ENCODE peak calls at places on chromosome 3, in six cellular contexts. Y, G, M, U, W and O are unnamed samples.
A peak's percentile ranks its signal among the peaks of the same experiment; 100 is the strongest.

GRCh38 chr3:171654809-171655208 is 155.5 kb downstream of the PLD1 start:
- DNase-seq in G (peak; percentile 56), M (no peak), U (peak; percentile 17), W (no peak), Y (no peak), O (no peak)

GRCh38 chr3:15948403-15948802 is 150.6 kb upstream of the ANKRD28 start:
- DNase-seq in M (no peak), Y (no peak), G (no peak), U (no peak), W (no peak), O (no peak)

GRCh38 chr3:126540342-126540849 is 16.4 kb downstream of the CHST13 start:
- DNase-seq in G (peak; percentile 70), U (peak; percentile 1), Y (no peak), M (no peak), W (no peak), O (no peak)

GRCh38 chr3:77204788-77205187 is 164.9 kb downstream of the ROBO2 start:
- DNase-seq in U (no peak), Y (no peak), M (no peak), G (no peak), W (no peak), O (no peak)

GRCh38 chr3:40877651-40878463 is 321.4 kb upstream of the CTNNB1 start:
- DNase-seq in M (no peak), U (peak; percentile 40), G (peak; percentile 21), Y (no peak), W (no peak), O (no peak)

GRCh38 chr3:119937229-119937628 is 155.3 kb downstream of the NR1I2 start:
- DNase-seq in G (no peak), Y (peak; percentile 28), W (no peak), U (no peak), M (peak; percentile 62), O (peak; percentile 31)

GRCh38 chr3:184466413-184466960 is 86.6 kb downstream of the CHRD start:
- DNase-seq in Y (no peak), G (no peak), U (no peak), M (no peak), W (no peak), O (no peak)

GRCh38 chr3:103873024-103873423 is 1438.2 kb downstream of the ZPLD1 start:
- DNase-seq in M (no peak), Y (no peak), W (no peak), U (no peak), G (no peak), O (no peak)

GRCh38 chr3:48926425-48927392 is 8.1 kb downstream of the ARIH2 start:
- DNase-seq in G (no peak), Y (no peak), U (no peak), M (peak; percentile 43), W (no peak), O (no peak)

GRCh38 chr3:277873-278272 is 81.3 kb downstream of the CHL1 start:
- DNase-seq in U (no peak), M (no peak), Y (no peak), W (no peak), G (no peak), O (no peak)

GRCh38 chr3:134956844-134957243 is 161.8 kb downstream of the EPHB1 start:
- DNase-seq in W (no peak), U (no peak), M (no peak), G (no peak), Y (no peak), O (no peak)

GRCh38 chr3:66019896-66020295 is 18.8 kb downstream of the MAGI1 start:
- DNase-seq in U (no peak), Y (no peak), M (no peak), W (no peak), G (no peak), O (no peak)

GRCh38 chr3:63050548-63050947 is 175.3 kb upstream of the CADPS start:
- DNase-seq in M (no peak), W (no peak), Y (no peak), G (no peak), U (no peak), O (no peak)